ENCODE peak calls at places on chromosomes 12 and 14, in eight cellular contexts. O is brain microvascular endothelial cell; I is body of pancreas; Q is AG08396; S is heart right ventricle; Z is uterus; K is GM06990; F is stimulated activated CD4-positive, alpha-beta T cell treated with anti-CD3 and anti-CD28 coated beads, TNF-alpha, amount 100 ng/mL, for 48 hours. B is an unnamed sample.

GRCh38 chr12:125187780-125188741 is 122.8 kb downstream of the AACS start:
- DNase-seq in Z (no peak), Q (no peak), I (no peak), S (no peak), K (no peak), F (no peak), O (no peak), B (no peak)

GRCh38 chr12:109653896-109654295 is 59.7 kb upstream of the FAM222A start:
- DNase-seq in Z (no peak), Q (no peak), I (no peak), K (no peak), O (no peak), F (no peak), S (no peak), B (no peak)

GRCh38 chr12:5912437-5913334 is 32.4 kb downstream of the ANO2 start:
- DNase-seq in K (no peak), I (no peak), F (no peak), S (no peak), Z (no peak), Q (no peak), O (no peak), B (no peak)

GRCh38 chr12:104357431-104357952 is 54.0 kb downstream of the EID3 start:
- DNase-seq in F (no peak), K (no peak), Q (peak; percentile 45), O (no peak), I (no peak), Z (no peak), S (no peak), B (no peak)

GRCh38 chr12:115755061-115755751 is 522.3 kb downstream of the MED13L start:
- DNase-seq in O (no peak), I (no peak), Z (no peak), F (no peak), Q (no peak), S (no peak), K (no peak), B (no peak)

GRCh38 chr14:59632381-59632780 is 55.8 kb upstream of the CCDC175 start:
- DNase-seq in Z (no peak), Q (peak; percentile 63), O (peak; percentile 13), I (peak; percentile 39), S (no peak), F (no peak), K (no peak), B (no peak)

GRCh38 chr14:73263606-73264005 is 26.3 kb downstream of the PAPLN start:
- DNase-seq in I (no peak), Q (peak; percentile 6), S (no peak), F (no peak), O (no peak), Z (no peak), K (no peak), B (no peak)

GRCh38 chr12:57620936-57621496 is 9.8 kb downstream of the ARHGEF25 start:
- DNase-seq in Z (no peak), F (no peak), O (no peak), Q (peak; percentile 64), K (no peak), I (no peak), S (no peak), B (no peak)

GRCh38 chr12:113271853-113272561 is 50.7 kb downstream of the TPCN1 start:
- DNase-seq in O (peak; percentile 77), I (peak; percentile 80), F (no peak), K (no peak), S (peak; percentile 85), Z (peak; percentile 83), Q (peak; percentile 90), B (peak; percentile 45)

GRCh38 chr14:64049616-64050381 is 197.0 kb downstream of the SYNE2 start:
- DNase-seq in O (no peak), Q (no peak), K (no peak), I (no peak), F (no peak), S (no peak), Z (no peak), B (no peak)

GRCh38 chr12:102479099-102479887 is 1.1 kb downstream of the IGF1 start:
- DNase-seq in K (peak; percentile 45), Z (no peak), Q (no peak), O (no peak), I (no peak), S (no peak), F (no peak), B (no peak)

GRCh38 chr14:94390372-94391086 is 2.1 kb upstream of the SERPINA1 start:
- DNase-seq in S (peak; percentile 46), Q (no peak), O (no peak), Z (no peak), I (peak; percentile 41), F (no peak), K (no peak), B (no peak)

GRCh38 chr14:92439551-92440344 is 73.8 kb upstream of the RIN3 start:
- DNase-seq in S (peak; percentile 59), I (no peak), Q (no peak), O (no peak), F (no peak), K (peak; percentile 66), Z (no peak), B (no peak)

GRCh38 chr12:94704452-94704871 is 54.1 kb upstream of the TMCC3 start:
- DNase-seq in O (peak; percentile 87), I (peak; percentile 14), K (no peak), Q (peak; percentile 57), F (no peak), S (peak; percentile 11), Z (no peak), B (peak; percentile 74)

GRCh38 chr14:69037790-69038448 is 58.8 kb upstream of the ACTN1 start:
- DNase-seq in F (no peak), Z (no peak), O (no peak), Q (no peak), K (no peak), S (no peak), I (no peak), B (no peak)

GRCh38 chr14:54450535-54450934 is 9.4 kb upstream of the CNIH1 start:
- DNase-seq in K (peak; percentile 27), O (no peak), F (no peak), Z (no peak), I (no peak), S (no peak), Q (peak; percentile 36), B (no peak)

GRCh38 chr14:55062517-55063351 is 11.3 kb downstream of the MAPK1IP1L start:
- DNase-seq in O (no peak), S (peak; percentile 27), Z (peak; percentile 40), K (no peak), Q (no peak), I (no peak), F (no peak), B (no peak)

GRCh38 chr12:61365001-61365400 is 895.2 kb upstream of the USP15 start:
- DNase-seq in I (no peak), S (no peak), F (no peak), O (peak; percentile 20), Q (no peak), Z (no peak), K (no peak), B (peak; percentile 1)

GRCh38 chr12:108750471-108751402 is 19.4 kb upstream of the CORO1C start:
- DNase-seq in Q (no peak), O (no peak), Z (peak; percentile 61), F (no peak), K (no peak), I (no peak), S (no peak), B (no peak)

GRCh38 chr12:46562625-46563228 is 190.2 kb upstream of the SLC38A2 start:
- DNase-seq in Q (no peak), F (no peak), O (peak; percentile 83), Z (no peak), K (no peak), I (no peak), S (no peak), B (peak; percentile 86)

GRCh38 chr12:29048787-29049186 is 100.3 kb upstream of the FAR2 start:
- DNase-seq in K (no peak), Q (no peak), F (no peak), I (no peak), Z (no peak), O (no peak), S (no peak), B (no peak)

GRCh38 chr12:118102609-118103008 is 1.2 kb downstream of the VSIG10 start:
- DNase-seq in Q (no peak), Z (no peak), I (no peak), K (no peak), F (no peak), O (no peak), S (no peak), B (no peak)

GRCh38 chr14:44453433-44454171 is 53.5 kb downstream of the FSCB start:
- DNase-seq in O (no peak), Z (no peak), Q (no peak), I (no peak), K (no peak), F (no peak), S (no peak), B (no peak)

GRCh38 chr14:72186461-72187035 is 254.3 kb downstream of the RGS6 start:
- DNase-seq in Q (no peak), F (no peak), O (peak; percentile 14), Z (no peak), S (peak; percentile 27), K (no peak), I (no peak), B (no peak)

GRCh38 chr14:76958975-76959710 is 69.4 kb downstream of the IRF2BPL start:
- DNase-seq in I (no peak), O (peak; percentile 52), S (peak; percentile 76), K (peak; percentile 78), Q (no peak), Z (no peak), F (no peak), B (no peak)